ENCODE peak calls at places on chromosomes 5 and 9, in ten cellular contexts. One of them, this sample, is unnamed.

GRCh38 chr9:115264333-115264732 is 146.4 kb upstream of the TNC start:
- DNase-seq in choroid plexus epithelial cell: peak
- DNase-seq in dorsolateral prefrontal cortex: no peak
- DNase-seq in tibial artery: no peak
- DNase-seq in psoas muscle: no peak
- DNase-seq in foreskin fibroblast: peak
- DNase-seq in BJ: no peak
- DNase-seq in fibroblast of mammary gland: peak
- DNase-seq in endodermal cell: no peak
- DNase-seq in PC-3: no peak
- DNase-seq in this sample: peak

GRCh38 chr5:108749130-108749861 is 1.6 kb downstream of the FER start:
- DNase-seq in PC-3: no peak
- DNase-seq in BJ: no peak
- DNase-seq in endodermal cell: no peak
- DNase-seq in psoas muscle: no peak
- DNase-seq in tibial artery: peak
- DNase-seq in fibroblast of mammary gland: peak
- DNase-seq in foreskin fibroblast: peak
- DNase-seq in choroid plexus epithelial cell: peak
- DNase-seq in dorsolateral prefrontal cortex: peak
- DNase-seq in this sample: no peak

GRCh38 chr5:181059297-181060230 is 19.5 kb downstream of the BTNL9 start:
- DNase-seq in psoas muscle: no peak
- DNase-seq in BJ: no peak
- DNase-seq in dorsolateral prefrontal cortex: no peak
- DNase-seq in tibial artery: no peak
- DNase-seq in fibroblast of mammary gland: no peak
- DNase-seq in PC-3: no peak
- DNase-seq in choroid plexus epithelial cell: no peak
- DNase-seq in foreskin fibroblast: no peak
- DNase-seq in endodermal cell: peak
- DNase-seq in this sample: no peak

GRCh38 chr9:84111726-84112125 is 131.1 kb downstream of the RMI1 start:
- DNase-seq in PC-3: peak
- DNase-seq in foreskin fibroblast: peak
- DNase-seq in dorsolateral prefrontal cortex: no peak
- DNase-seq in tibial artery: no peak
- DNase-seq in fibroblast of mammary gland: peak
- DNase-seq in BJ: no peak
- DNase-seq in psoas muscle: no peak
- DNase-seq in choroid plexus epithelial cell: peak
- DNase-seq in endodermal cell: no peak
- DNase-seq in this sample: no peak

GRCh38 chr5:176955895-176956294 is 50.7 kb downstream of the UIMC1 start:
- DNase-seq in BJ: no peak
- DNase-seq in tibial artery: no peak
- DNase-seq in PC-3: peak
- DNase-seq in fibroblast of mammary gland: peak
- DNase-seq in choroid plexus epithelial cell: peak
- DNase-seq in endodermal cell: no peak
- DNase-seq in psoas muscle: no peak
- DNase-seq in dorsolateral prefrontal cortex: no peak
- DNase-seq in foreskin fibroblast: no peak
- DNase-seq in this sample: peak

GRCh38 chr5:125717209-125717608 is 706.0 kb upstream of the GRAMD2B start:
- DNase-seq in endodermal cell: no peak
- DNase-seq in PC-3: peak
- DNase-seq in foreskin fibroblast: peak
- DNase-seq in psoas muscle: no peak
- DNase-seq in BJ: peak
- DNase-seq in fibroblast of mammary gland: peak
- DNase-seq in dorsolateral prefrontal cortex: no peak
- DNase-seq in choroid plexus epithelial cell: peak
- DNase-seq in tibial artery: no peak
- DNase-seq in this sample: peak

GRCh38 chr5:135345945-135346731 is 52.9 kb downstream of the MACROH2A1 start:
- DNase-seq in dorsolateral prefrontal cortex: no peak
- DNase-seq in PC-3: no peak
- DNase-seq in foreskin fibroblast: no peak
- DNase-seq in fibroblast of mammary gland: no peak
- DNase-seq in choroid plexus epithelial cell: no peak
- DNase-seq in psoas muscle: no peak
- DNase-seq in endodermal cell: no peak
- DNase-seq in tibial artery: no peak
- DNase-seq in BJ: no peak
- DNase-seq in this sample: no peak

GRCh38 chr9:96460877-96461276 is 10.9 kb downstream of the HABP4 start:
- DNase-seq in choroid plexus epithelial cell: peak
- DNase-seq in psoas muscle: no peak
- DNase-seq in BJ: peak
- DNase-seq in foreskin fibroblast: peak
- DNase-seq in dorsolateral prefrontal cortex: no peak
- DNase-seq in PC-3: no peak
- DNase-seq in fibroblast of mammary gland: peak
- DNase-seq in endodermal cell: no peak
- DNase-seq in tibial artery: no peak
- DNase-seq in this sample: peak

GRCh38 chr5:65830856-65831255 is 95.5 kb upstream of the ERBIN start:
- DNase-seq in dorsolateral prefrontal cortex: no peak
- DNase-seq in endodermal cell: no peak
- DNase-seq in BJ: no peak
- DNase-seq in fibroblast of mammary gland: no peak
- DNase-seq in psoas muscle: no peak
- DNase-seq in foreskin fibroblast: peak
- DNase-seq in PC-3: no peak
- DNase-seq in choroid plexus epithelial cell: no peak
- DNase-seq in tibial artery: no peak
- DNase-seq in this sample: peak

GRCh38 chr5:53749611-53750010 is 189.2 kb downstream of the NDUFS4 start:
- DNase-seq in psoas muscle: no peak
- DNase-seq in tibial artery: no peak
- DNase-seq in choroid plexus epithelial cell: peak
- DNase-seq in PC-3: no peak
- DNase-seq in endodermal cell: no peak
- DNase-seq in BJ: peak
- DNase-seq in fibroblast of mammary gland: no peak
- DNase-seq in foreskin fibroblast: peak
- DNase-seq in dorsolateral prefrontal cortex: no peak
- DNase-seq in this sample: peak

GRCh38 chr9:18061332-18061731 is 412.6 kb upstream of the ADAMTSL1 start:
- DNase-seq in BJ: no peak
- DNase-seq in foreskin fibroblast: no peak
- DNase-seq in fibroblast of mammary gland: no peak
- DNase-seq in choroid plexus epithelial cell: no peak
- DNase-seq in endodermal cell: no peak
- DNase-seq in PC-3: no peak
- DNase-seq in dorsolateral prefrontal cortex: no peak
- DNase-seq in tibial artery: no peak
- DNase-seq in psoas muscle: no peak
- DNase-seq in this sample: no peak

GRCh38 chr9:94586814-94587213 is 6.8 kb downstream of the FBP2 start:
- DNase-seq in BJ: no peak
- DNase-seq in endodermal cell: no peak
- DNase-seq in foreskin fibroblast: peak
- DNase-seq in fibroblast of mammary gland: peak
- DNase-seq in PC-3: peak
- DNase-seq in tibial artery: no peak
- DNase-seq in psoas muscle: no peak
- DNase-seq in choroid plexus epithelial cell: peak
- DNase-seq in dorsolateral prefrontal cortex: no peak
- DNase-seq in this sample: no peak

GRCh38 chr5:165201364-165202143 is 1696.1 kb downstream of the MAT2B start:
- DNase-seq in choroid plexus epithelial cell: peak
- DNase-seq in endodermal cell: no peak
- DNase-seq in fibroblast of mammary gland: peak
- DNase-seq in PC-3: peak
- DNase-seq in BJ: no peak
- DNase-seq in dorsolateral prefrontal cortex: no peak
- DNase-seq in tibial artery: no peak
- DNase-seq in psoas muscle: no peak
- DNase-seq in foreskin fibroblast: no peak
- DNase-seq in this sample: no peak

GRCh38 chr5:168637793-168638192 is 58.6 kb upstream of the PANK3 start:
- DNase-seq in foreskin fibroblast: no peak
- DNase-seq in tibial artery: no peak
- DNase-seq in dorsolateral prefrontal cortex: no peak
- DNase-seq in choroid plexus epithelial cell: no peak
- DNase-seq in endodermal cell: no peak
- DNase-seq in BJ: no peak
- DNase-seq in psoas muscle: no peak
- DNase-seq in fibroblast of mammary gland: no peak
- DNase-seq in PC-3: no peak
- DNase-seq in this sample: no peak

GRCh38 chr9:14827805-14828204 is 82.4 kb downstream of the FREM1 start:
- DNase-seq in BJ: no peak
- DNase-seq in tibial artery: no peak
- DNase-seq in dorsolateral prefrontal cortex: no peak
- DNase-seq in psoas muscle: no peak
- DNase-seq in fibroblast of mammary gland: no peak
- DNase-seq in endodermal cell: no peak
- DNase-seq in PC-3: no peak
- DNase-seq in foreskin fibroblast: no peak
- DNase-seq in choroid plexus epithelial cell: no peak
- DNase-seq in this sample: no peak

GRCh38 chr9:137301086-137301947 is 754 bp downstream of the NRARP start:
- DNase-seq in BJ: no peak
- DNase-seq in endodermal cell: peak
- DNase-seq in fibroblast of mammary gland: peak
- DNase-seq in PC-3: peak
- DNase-seq in psoas muscle: peak
- DNase-seq in choroid plexus epithelial cell: peak
- DNase-seq in dorsolateral prefrontal cortex: no peak
- DNase-seq in foreskin fibroblast: peak
- DNase-seq in tibial artery: no peak
- DNase-seq in this sample: no peak

GRCh38 chr9:104143554-104143919 is 49.4 kb downstream of the SMC2 start:
- DNase-seq in endodermal cell: no peak
- DNase-seq in dorsolateral prefrontal cortex: no peak
- DNase-seq in psoas muscle: no peak
- DNase-seq in tibial artery: no peak
- DNase-seq in BJ: no peak
- DNase-seq in PC-3: no peak
- DNase-seq in foreskin fibroblast: no peak
- DNase-seq in fibroblast of mammary gland: no peak
- DNase-seq in choroid plexus epithelial cell: no peak
- DNase-seq in this sample: no peak

GRCh38 chr5:105392122-105392709 is 1829.6 kb upstream of the NUDT12 start:
- DNase-seq in dorsolateral prefrontal cortex: no peak
- DNase-seq in foreskin fibroblast: no peak
- DNase-seq in choroid plexus epithelial cell: no peak
- DNase-seq in fibroblast of mammary gland: no peak
- DNase-seq in psoas muscle: no peak
- DNase-seq in endodermal cell: no peak
- DNase-seq in BJ: no peak
- DNase-seq in PC-3: no peak
- DNase-seq in tibial artery: peak
- DNase-seq in this sample: no peak
- H3K4me3 ChIP-seq in dorsolateral prefrontal cortex: no peak
- H3K4me3 ChIP-seq in foreskin fibroblast: no peak
- H3K4me3 ChIP-seq in choroid plexus epithelial cell: no peak
- H3K4me3 ChIP-seq in fibroblast of mammary gland: no peak
- H3K4me3 ChIP-seq in psoas muscle: no peak
- H3K4me3 ChIP-seq in endodermal cell: no peak
- H3K4me3 ChIP-seq in BJ: no peak
- H3K4me3 ChIP-seq in PC-3: no peak
- H3K4me3 ChIP-seq in tibial artery: no peak
- H3K4me3 ChIP-seq in this sample: no peak

GRCh38 chr9:135893104-135893503 is 14.2 kb downstream of the CAMSAP1 start:
- DNase-seq in BJ: no peak
- DNase-seq in tibial artery: no peak
- DNase-seq in dorsolateral prefrontal cortex: no peak
- DNase-seq in fibroblast of mammary gland: no peak
- DNase-seq in endodermal cell: no peak
- DNase-seq in PC-3: no peak
- DNase-seq in foreskin fibroblast: no peak
- DNase-seq in psoas muscle: no peak
- DNase-seq in choroid plexus epithelial cell: no peak
- DNase-seq in this sample: no peak
- TF ChIP-seq CTCF in BJ: no peak
- TF ChIP-seq CTCF in tibial artery: no peak
- TF ChIP-seq CTCF in dorsolateral prefrontal cortex: no peak
- TF ChIP-seq CTCF in fibroblast of mammary gland: no peak
- TF ChIP-seq CTCF in endodermal cell: no peak
- TF ChIP-seq CTCF in PC-3: no peak
- TF ChIP-seq CTCF in foreskin fibroblast: no peak
- TF ChIP-seq CTCF in psoas muscle: no peak
- TF ChIP-seq CTCF in choroid plexus epithelial cell: no peak
- TF ChIP-seq CTCF in this sample: no peak

GRCh38 chr5:179427676-179428056 is 82.4 kb upstream of the ADAMTS2 start:
- DNase-seq in dorsolateral prefrontal cortex: no peak
- DNase-seq in PC-3: no peak
- DNase-seq in psoas muscle: no peak
- DNase-seq in BJ: no peak
- DNase-seq in tibial artery: no peak
- DNase-seq in fibroblast of mammary gland: no peak
- DNase-seq in choroid plexus epithelial cell: no peak
- DNase-seq in foreskin fibroblast: no peak
- DNase-seq in endodermal cell: no peak
- DNase-seq in this sample: no peak

GRCh38 chr5:179432547-179432946 is 87.3 kb upstream of the ADAMTS2 start:
- DNase-seq in dorsolateral prefrontal cortex: no peak
- DNase-seq in foreskin fibroblast: no peak
- DNase-seq in PC-3: no peak
- DNase-seq in tibial artery: no peak
- DNase-seq in endodermal cell: no peak
- DNase-seq in BJ: no peak
- DNase-seq in fibroblast of mammary gland: no peak
- DNase-seq in choroid plexus epithelial cell: no peak
- DNase-seq in psoas muscle: no peak
- DNase-seq in this sample: no peak

GRCh38 chr5:179435181-179435580 is 89.9 kb upstream of the ADAMTS2 start:
- DNase-seq in choroid plexus epithelial cell: no peak
- DNase-seq in BJ: no peak
- DNase-seq in foreskin fibroblast: no peak
- DNase-seq in PC-3: no peak
- DNase-seq in fibroblast of mammary gland: no peak
- DNase-seq in psoas muscle: no peak
- DNase-seq in dorsolateral prefrontal cortex: no peak
- DNase-seq in tibial artery: no peak
- DNase-seq in endodermal cell: no peak
- DNase-seq in this sample: no peak

GRCh38 chr5:179430256-179431175 is 85.3 kb upstream of the ADAMTS2 start:
- DNase-seq in psoas muscle: no peak
- DNase-seq in tibial artery: no peak
- DNase-seq in PC-3: no peak
- DNase-seq in foreskin fibroblast: no peak
- DNase-seq in dorsolateral prefrontal cortex: no peak
- DNase-seq in choroid plexus epithelial cell: no peak
- DNase-seq in endodermal cell: no peak
- DNase-seq in fibroblast of mammary gland: no peak
- DNase-seq in BJ: no peak
- DNase-seq in this sample: no peak

GRCh38 chr5:179431221-179431620 is 86.0 kb upstream of the ADAMTS2 start:
- DNase-seq in foreskin fibroblast: no peak
- DNase-seq in choroid plexus epithelial cell: no peak
- DNase-seq in BJ: no peak
- DNase-seq in PC-3: no peak
- DNase-seq in dorsolateral prefrontal cortex: no peak
- DNase-seq in fibroblast of mammary gland: no peak
- DNase-seq in endodermal cell: no peak
- DNase-seq in tibial artery: no peak
- DNase-seq in psoas muscle: no peak
- DNase-seq in this sample: no peak
- H3K4me3 ChIP-seq in foreskin fibroblast: no peak
- H3K4me3 ChIP-seq in choroid plexus epithelial cell: no peak
- H3K4me3 ChIP-seq in BJ: no peak
- H3K4me3 ChIP-seq in PC-3: no peak
- H3K4me3 ChIP-seq in dorsolateral prefrontal cortex: no peak
- H3K4me3 ChIP-seq in fibroblast of mammary gland: no peak
- H3K4me3 ChIP-seq in endodermal cell: no peak
- H3K4me3 ChIP-seq in tibial artery: no peak
- H3K4me3 ChIP-seq in psoas muscle: no peak
- H3K4me3 ChIP-seq in this sample: no peak

GRCh38 chr9:131203438-131204219 is 72.7 kb downstream of the FAM78A start:
- DNase-seq in choroid plexus epithelial cell: no peak
- DNase-seq in fibroblast of mammary gland: no peak
- DNase-seq in endodermal cell: peak
- DNase-seq in foreskin fibroblast: no peak
- DNase-seq in psoas muscle: no peak
- DNase-seq in tibial artery: no peak
- DNase-seq in PC-3: no peak
- DNase-seq in BJ: no peak
- DNase-seq in dorsolateral prefrontal cortex: no peak
- DNase-seq in this sample: no peak
- TF ChIP-seq CTCF in choroid plexus epithelial cell: peak
- TF ChIP-seq CTCF in fibroblast of mammary gland: peak
- TF ChIP-seq CTCF in endodermal cell: peak
- TF ChIP-seq CTCF in foreskin fibroblast: peak
- TF ChIP-seq CTCF in psoas muscle: no peak
- TF ChIP-seq CTCF in tibial artery: no peak
- TF ChIP-seq CTCF in PC-3: peak
- TF ChIP-seq CTCF in BJ: no peak
- TF ChIP-seq CTCF in dorsolateral prefrontal cortex: no peak
- TF ChIP-seq CTCF in this sample: peak